ENCODE peak calls at places on chromosomes 5 and 9, in four cellular contexts. I is SJSA1, C is neural crest cell, V is NCI-H1694 treated with DMSO at 0.1 percent for 48 hours. U is an unnamed sample.

GRCh38 chr9:137161558-137162483 is 8.0 kb downstream of the LRRC26 start:
- DNase-seq in I (no peak), C (no peak), V (no peak), U (no peak)

GRCh38 chr5:138491669-138492551 is 26.6 kb downstream of the EGR1 start:
- DNase-seq in I (peak), C (peak), V (peak), U (peak)

GRCh38 chr5:115510145-115510640 is 34.4 kb downstream of the FEM1C start:
- DNase-seq in I (no peak), C (no peak), V (no peak), U (no peak)

GRCh38 chr9:77965445-77965844 is 66.2 kb downstream of the GNAQ start:
- DNase-seq in I (no peak), C (no peak), V (no peak), U (no peak)

GRCh38 chr5:60763061-60763460 is 63.1 kb upstream of the DEPDC1B start:
- DNase-seq in I (no peak), C (no peak), V (no peak), U (no peak)

GRCh38 chr9:113350338-113350672 is 964 bp downstream of the BSPRY start:
- DNase-seq in I (no peak), C (no peak), V (no peak), U (no peak)

GRCh38 chr9:85276743-85277142 is 465.0 kb downstream of the AGTPBP1 start:
- DNase-seq in I (no peak), C (no peak), V (no peak), U (no peak)

GRCh38 chr9:114733814-114734213 is 51.8 kb upstream of the TEX48 start:
- DNase-seq in I (peak), C (no peak), V (no peak), U (no peak)

GRCh38 chr5:134132372-134133212 is 18.1 kb downstream of the TCF7 start:
- DNase-seq in I (no peak), C (no peak), V (no peak), U (no peak)

GRCh38 chr9:75739884-75740611 is 150.4 kb upstream of the PCSK5 start:
- DNase-seq in I (no peak), C (no peak), V (no peak), U (no peak)

GRCh38 chr9:85172001-85172978 is 502.8 kb downstream of the NTRK2 start:
- DNase-seq in I (no peak), C (no peak), V (no peak), U (no peak)

GRCh38 chr5:148033138-148033537 is 30.6 kb upstream of the SPINK5 start:
- DNase-seq in I (no peak), C (no peak), V (no peak), U (no peak)

GRCh38 chr9:109843651-109844050 is 63.7 kb downstream of the PALM2AKAP2 start:
- DNase-seq in I (no peak), C (no peak), V (peak), U (no peak)

GRCh38 chr9:37446401-37446800 is 18.8 kb downstream of the ZBTB5 start:
- DNase-seq in I (no peak), C (no peak), V (no peak), U (no peak)

GRCh38 chr9:21964925-21965385 is 29.2 kb downstream of the CDKN2A start:
- DNase-seq in I (no peak), C (no peak), V (no peak), U (no peak)